ENCODE peak calls at places on chromosomes 13 and 19, in six cellular contexts. P is neural progenitor cell, N is pancreas, K is cardiac muscle cell, J is suprapubic skin, R is stomach. T is an unnamed sample.

GRCh38 chr19:58544591-58545285 is 874 bp downstream of the TRIM28 start:
- DNase-seq in P (peak; percentile 90), N (peak; percentile 84), K (peak; percentile 66), J (no peak), R (no peak), T (peak; percentile 99)

GRCh38 chr19:6744381-6745288 is 5.2 kb downstream of the TRIP10 start:
- DNase-seq in P (peak; percentile 34), N (peak; percentile 82), K (peak; percentile 95), J (peak; percentile 95), R (peak; percentile 90), T (peak; percentile 99)

GRCh38 chr13:102693250-102693649 is 1.6 kb downstream of the METTL21C start:
- DNase-seq in P (no peak), N (no peak), K (no peak), J (no peak), R (no peak), T (no peak)

GRCh38 chr13:21231426-21231945 is 55.0 kb downstream of the MRPL57 start:
- DNase-seq in P (no peak), N (no peak), K (peak; percentile 17), J (no peak), R (no peak), T (no peak)

GRCh38 chr13:39777527-39778061 is 122.1 kb downstream of the COG6 start:
- DNase-seq in P (peak; percentile 41), N (no peak), K (peak; percentile 87), J (no peak), R (no peak), T (peak; percentile 69)

GRCh38 chr13:91212229-91212628 is 135.3 kb upstream of the MIR17HG start:
- DNase-seq in P (no peak), N (no peak), K (no peak), J (no peak), R (no peak), T (no peak)

GRCh38 chr19:18741566-18742121 is 49.5 kb downstream of the COMP start:
- DNase-seq in P (no peak), N (peak; percentile 91), K (no peak), J (no peak), R (peak; percentile 93), T (no peak)

GRCh38 chr13:64993514-64994164 is 2236.5 kb downstream of the PCDH9 start:
- DNase-seq in P (no peak), N (no peak), K (no peak), J (no peak), R (no peak), T (no peak)

GRCh38 chr13:75908137-75908536 is 272.0 kb downstream of the LMO7 start:
- DNase-seq in P (peak; percentile 6), N (no peak), K (no peak), J (no peak), R (no peak), T (no peak)

GRCh38 chr19:41511628-41512027 is 64.3 kb upstream of the CEACAM21 start:
- DNase-seq in P (no peak), N (no peak), K (no peak), J (no peak), R (no peak), T (no peak)

GRCh38 chr13:111488466-111489132 is 168.2 kb downstream of the TEX29 start:
- DNase-seq in P (no peak), N (no peak), K (no peak), J (peak; percentile 62), R (no peak), T (peak; percentile 63)

DNA sequence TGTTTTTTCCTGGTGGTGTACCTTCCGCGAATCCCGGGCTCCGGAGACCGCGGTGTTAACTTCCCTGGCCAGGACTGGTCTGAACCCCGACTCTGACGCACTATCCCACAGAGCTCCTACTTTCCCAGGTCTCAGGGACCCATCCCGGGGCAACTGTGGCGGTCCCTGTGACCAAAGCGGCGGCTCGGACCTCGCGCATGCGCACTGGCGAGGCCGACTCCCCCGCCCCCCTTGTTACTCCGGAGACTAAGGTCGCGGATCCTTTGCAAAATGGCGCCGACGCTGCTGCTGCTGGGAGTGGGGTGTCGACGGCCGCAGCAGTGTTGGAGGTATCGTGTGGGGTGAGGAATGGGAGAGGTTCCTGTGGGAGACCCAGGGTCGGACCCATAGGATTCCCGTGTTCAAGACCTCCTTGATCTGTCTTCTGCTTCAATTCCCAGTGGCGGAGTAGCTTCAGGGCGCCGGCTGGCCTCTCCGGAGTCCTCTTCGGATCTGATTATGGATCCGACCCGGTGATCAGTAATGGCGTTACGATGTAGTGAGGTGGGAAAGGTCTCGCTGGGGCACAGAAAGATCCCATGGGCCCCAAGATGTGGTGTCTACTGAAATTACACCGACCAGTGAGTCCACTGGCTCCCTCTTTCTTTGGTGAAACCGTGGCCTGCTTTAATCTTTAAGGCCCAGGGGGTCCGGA is 66.6 kb upstream of the ZNF527 start:
- DNase-seq in P (peak; percentile 64), N (peak; percentile 62), K (no peak), J (peak; percentile 77), R (no peak), T (peak; percentile 54)
- H3K4me3 ChIP-seq in P (peak overlapping the region; percentile 48), N (no peak overlapping the region), K (peak overlapping the region; percentile 55), J (peak overlapping the region; percentile 36), R (peak overlapping the region; percentile 46), T (peak overlapping the region; percentile 59)

GRCh38 chr19:2478324-2478755 is 2.4 kb downstream of the GADD45B start:
- DNase-seq in P (peak; percentile 76), N (peak; percentile 77), K (peak; percentile 79), J (peak; percentile 93), R (peak; percentile 82), T (peak; percentile 89)
- TF ChIP-seq CTCF in P (peak; percentile 29), N (peak; percentile 14), K (peak; percentile 17), J (peak; percentile 45), R (peak; percentile 25), T (no peak)

GRCh38 chr19:5039642-5040543 is 71.0 kb downstream of the KDM4B start:
- DNase-seq in P (no peak), N (no peak), K (no peak), J (no peak), R (no peak), T (no peak)

GRCh38 chr19:5035817-5036732 is 67.2 kb downstream of the KDM4B start:
- DNase-seq in P (no peak), N (no peak), K (no peak), J (no peak), R (no peak), T (no peak)

GRCh38 chr19:5036733-5037681 is 68.1 kb downstream of the KDM4B start:
- DNase-seq in P (no peak), N (no peak), K (peak; percentile 62), J (no peak), R (no peak), T (peak; percentile 91)

GRCh38 chr19:5038631-5039271 is 69.8 kb downstream of the KDM4B start:
- DNase-seq in P (peak; percentile 47), N (no peak), K (peak; percentile 34), J (no peak), R (peak; percentile 40), T (peak; percentile 94)

DNA sequence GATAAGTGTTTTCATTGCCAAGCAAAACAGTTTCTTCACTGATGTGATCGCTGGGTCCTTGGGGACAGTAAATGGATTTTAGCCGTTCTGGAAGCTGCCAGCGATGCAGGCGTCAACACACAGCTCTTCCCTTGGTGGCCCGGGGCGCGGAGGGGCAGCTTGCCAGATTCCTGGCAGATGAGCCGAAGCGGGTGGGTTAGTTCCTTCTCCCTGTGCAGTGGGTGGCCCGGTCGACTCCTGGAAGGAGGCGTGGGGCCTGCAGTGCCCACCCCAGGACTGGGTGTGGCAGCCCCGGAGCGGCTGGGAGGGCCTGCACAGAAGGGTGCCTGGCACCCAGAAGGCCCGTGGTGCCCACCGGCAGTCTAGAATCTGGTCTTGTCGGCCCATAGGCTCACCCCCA is 69.0 kb downstream of the KDM4B start:
- DNase-seq in P (no peak), N (no peak), K (no peak), J (no peak), R (no peak), T (no peak)
- H3K4me3 ChIP-seq in P (no peak overlapping the region), N (no peak overlapping the region), K (no peak overlapping the region), J (no peak overlapping the region), R (no peak overlapping the region), T (no peak overlapping the region)

GRCh38 chr19:40465025-40465780 is at the start of gene BLVRB:
- DNase-seq in P (no peak), N (no peak), K (peak; percentile 90), J (no peak), R (no peak), T (peak; percentile 89)
- TF ChIP-seq CTCF in P (no peak), N (no peak), K (no peak), J (no peak), R (no peak), T (no peak)

DNA sequence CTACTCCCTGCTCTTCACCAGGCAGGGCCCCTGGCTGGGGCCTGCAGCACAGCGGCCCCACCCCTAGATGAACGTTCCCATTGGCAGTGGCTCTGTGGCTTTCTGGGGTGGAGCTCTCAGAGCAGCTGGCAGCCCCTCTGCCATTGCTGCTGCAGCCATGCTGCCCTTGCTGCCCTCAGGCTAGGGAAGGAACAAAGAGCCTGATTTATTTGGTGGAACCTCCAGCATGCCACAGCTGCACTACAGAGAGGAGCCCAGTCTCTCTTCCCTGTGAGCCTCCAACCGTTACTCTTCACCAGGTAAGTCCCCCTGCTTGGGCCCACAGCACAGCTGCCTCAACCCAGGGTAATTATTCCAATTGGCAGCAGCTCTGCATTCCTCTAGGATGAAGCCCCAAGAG is 5.7 kb downstream of the SIGLEC6 start:
- DNase-seq in P (no peak), N (no peak), K (no peak), J (no peak), R (no peak), T (no peak)
- H3K4me3 ChIP-seq in P (no peak overlapping the region), N (no peak overlapping the region), K (no peak overlapping the region), J (no peak overlapping the region), R (no peak overlapping the region), T (no peak overlapping the region)

T was measured in osteoblast.